ENCODE peak calls at places on chromosomes 5 and 9, in seven cellular contexts. X is effector memory CD4-positive, alpha-beta T cell; J is left colon; K is stimulated activated CD4-positive, alpha-beta T cell treated with anti-CD3 and anti-CD28 coated beads, Interleukin-2, amount 100 ng/mL, for 24 hours; Z is CD8-positive, alpha-beta memory T cell; L is NCI-H510A treated with DMSO at 0.1 percent for 48 hours; M is fibroblast of pulmonary artery. V is an unnamed sample.

GRCh38 chr5:33261305-33261704 is 179.5 kb upstream of the TARS1 start:
- DNase-seq in M (peak), K (no peak), X (no peak), Z (no peak), L (no peak), J (no peak), V (no peak)

GRCh38 chr9:114386361-114386885 is 1.4 kb downstream of the AKNA start:
- DNase-seq in M (no peak), X (no peak), K (no peak), J (no peak), Z (no peak), L (no peak), V (no peak)

GRCh38 chr5:109876030-109876726 is 186.5 kb downstream of the MAN2A1 start:
- DNase-seq in M (no peak), Z (no peak), L (no peak), J (no peak), X (no peak), K (no peak), V (no peak)

GRCh38 chr9:33166263-33167083 is 663 bp downstream of the B4GALT1 start:
- DNase-seq in L (no peak), M (no peak), X (no peak), J (peak), Z (no peak), K (no peak), V (no peak)

GRCh38 chr5:142065273-142065672 is 43.3 kb upstream of the NDFIP1 start:
- DNase-seq in L (no peak), Z (no peak), X (no peak), K (no peak), J (no peak), M (peak), V (no peak)

GRCh38 chr9:89374176-89374575 is 55.9 kb downstream of the SECISBP2 start:
- DNase-seq in Z (no peak), X (no peak), K (no peak), M (peak), J (no peak), L (no peak), V (no peak)

GRCh38 chr5:3080366-3080765 is 328.9 kb upstream of the IRX2 start:
- DNase-seq in L (no peak), J (no peak), K (no peak), X (no peak), Z (no peak), M (no peak), V (no peak)

GRCh38 chr5:111129938-111130337 is 37.8 kb downstream of the WDR36 start:
- DNase-seq in M (peak), X (no peak), L (no peak), Z (no peak), J (no peak), K (no peak), V (no peak)

GRCh38 chr5:95932941-95933340 is 28.7 kb downstream of the ELL2 start:
- DNase-seq in X (no peak), L (no peak), Z (no peak), J (no peak), M (no peak), K (no peak), V (no peak)

GRCh38 chr9:94554439-94555331 is at the start of gene PCAT7:
- DNase-seq in Z (peak), J (peak), K (peak), X (no peak), L (peak), M (peak), V (no peak)